ENCODE peak calls at places on chromosome 1, in seven cellular contexts. P is GM23338, L is fibroblast of the conjunctiva, E is NCI-H510A treated with DMSO at 0.1 percent for 48 hours, M is T-helper 22 cell, S is hippocampal formation, U is T1000. B is an unnamed sample.

GRCh38 chr1:183218981-183219621 is 33.0 kb downstream of the LAMC2 start:
- DNase-seq in E (peak; percentile 55), M (no peak), L (no peak), P (no peak), S (no peak), U (no peak), B (no peak)

GRCh38 chr1:153260980-153261792 is 1.7 kb downstream of the LORICRIN start:
- DNase-seq in U (no peak), P (peak; percentile 72), E (no peak), M (peak; percentile 5), S (no peak), L (no peak), B (peak; percentile 49)

GRCh38 chr1:240539700-240540414 is 72.1 kb downstream of the GREM2 start:
- DNase-seq in P (peak; percentile 23), U (no peak), S (no peak), L (no peak), E (no peak), M (no peak), B (no peak)

GRCh38 chr1:248923932-248924331 is 17.9 kb downstream of the PGBD2 start:
- DNase-seq in E (no peak), U (no peak), M (no peak), L (no peak), P (no peak), S (no peak), B (no peak)

GRCh38 chr1:243313635-243314536 is 58.0 kb downstream of the SDCCAG8 start:
- DNase-seq in M (no peak), S (no peak), U (no peak), E (no peak), L (no peak), P (no peak), B (no peak)

GRCh38 chr1:116330846-116331245 is 42.2 kb upstream of the ATP1A1 start:
- DNase-seq in U (no peak), E (no peak), M (no peak), P (no peak), L (no peak), S (no peak), B (no peak)

GRCh38 chr1:29305943-29306342 is 69.6 kb downstream of the PTPRU start:
- DNase-seq in L (no peak), S (no peak), U (no peak), E (no peak), M (no peak), P (no peak), B (no peak)

GRCh38 chr1:87335175-87335992 is 6.7 kb downstream of the LMO4 start:
- DNase-seq in E (peak; percentile 87), U (no peak), M (peak; percentile 48), S (peak; percentile 43), L (no peak), P (peak; percentile 72), B (peak; percentile 79)

GRCh38 chr1:25502957-25503356 is 40.4 kb upstream of the LDLRAP1 start:
- DNase-seq in E (no peak), L (no peak), S (no peak), M (no peak), P (no peak), U (no peak), B (peak; percentile 46)

GRCh38 chr1:4724695-4725250 is 70.4 kb downstream of the AJAP1 start:
- DNase-seq in P (no peak), S (no peak), E (no peak), M (no peak), L (no peak), U (no peak), B (no peak)

B was measured in adipocyte.